ENCODE peak calls at places on chromosomes 5 and 9, in seven cellular contexts. U is gastrocnemius medialis, T is transverse colon, C is IMR-90, R is GM12878, G is stomach, F is HCT116. X is an unnamed sample.

GRCh38 chr5:150540615-150541396 is 32.9 kb downstream of the NDST1 start:
- DNase-seq in R (no peak), U (no peak), T (peak; percentile 37), C (peak; percentile 98), F (no peak), G (peak; percentile 67), X (no peak)

GRCh38 chr5:158354958-158355357 is 496.0 kb upstream of the CLINT1 start:
- DNase-seq in G (no peak), T (no peak), U (no peak), C (no peak), F (no peak), R (peak; percentile 1), X (no peak)

GRCh38 chr5:73122875-73123810 is 2.8 kb downstream of the TMEM171 start:
- DNase-seq in T (no peak), G (no peak), C (peak; percentile 46), F (no peak), U (no peak), R (no peak), X (no peak)

GRCh38 chr5:78273436-78273835 is 21.1 kb downstream of the AP3B1 start:
- DNase-seq in G (no peak), F (no peak), R (no peak), C (no peak), T (no peak), U (no peak), X (no peak)

GRCh38 chr9:129111762-129112151 is 542 bp downstream of the PTPA start:
- DNase-seq in R (no peak), C (peak; percentile 45), T (peak; percentile 49), U (no peak), G (peak; percentile 47), F (no peak), X (peak; percentile 83)

GRCh38 chr9:91740713-91741112 is 209.3 kb downstream of the ROR2 start:
- DNase-seq in T (peak; percentile 58), F (no peak), C (peak; percentile 88), R (no peak), G (no peak), U (no peak), X (no peak)

GRCh38 chr5:167950126-167950721 is 341.2 kb upstream of the WWC1 start:
- DNase-seq in T (no peak), U (no peak), F (no peak), G (no peak), R (no peak), C (peak; percentile 67), X (no peak)

GRCh38 chr9:98168952-98169488 is 23.4 kb downstream of the CORO2A start:
- DNase-seq in G (peak; percentile 56), R (peak; percentile 65), U (no peak), C (peak; percentile 68), F (no peak), T (peak; percentile 63), X (no peak)

GRCh38 chr5:114316167-114316566 is 45.7 kb upstream of the KCNN2 start:
- DNase-seq in G (no peak), U (no peak), T (no peak), F (no peak), R (no peak), C (no peak), X (no peak)

GRCh38 chr5:66810747-66811355 is 214.7 kb downstream of the MAST4 start:
- DNase-seq in T (no peak), C (no peak), F (no peak), U (no peak), R (no peak), G (no peak), X (no peak)

GRCh38 chr5:62488531-62488930 is 76.0 kb downstream of the IPO11 start:
- DNase-seq in U (no peak), T (no peak), R (no peak), C (no peak), G (no peak), F (no peak), X (no peak)

GRCh38 chr5:147763791-147764525 is 18.6 kb downstream of the JAKMIP2 start:
- DNase-seq in T (no peak), U (no peak), C (peak; percentile 7), F (no peak), G (no peak), R (no peak), X (no peak)

GRCh38 chr5:53109041-53109435 is 519 bp downstream of the MOCS2 start:
- DNase-seq in T (no peak), C (no peak), F (no peak), U (no peak), G (no peak), R (peak; percentile 13), X (peak; percentile 24)

GRCh38 chr5:76351577-76351976 is 51.5 kb upstream of the IQGAP2 start:
- DNase-seq in R (peak; percentile 87), G (no peak), T (no peak), U (no peak), C (no peak), F (no peak), X (no peak)

GRCh38 chr5:74240783-74241750 is 399.5 kb downstream of the ENC1 start:
- DNase-seq in U (no peak), T (no peak), G (no peak), F (no peak), C (no peak), R (no peak), X (no peak)

GRCh38 chr5:35220967-35221366 is 9.3 kb downstream of the PRLR start:
- DNase-seq in G (no peak), T (no peak), F (no peak), C (no peak), U (no peak), R (no peak), X (no peak)

GRCh38 chr5:158979290-158979689 is 120.4 kb downstream of the EBF1 start:
- DNase-seq in F (no peak), U (no peak), G (no peak), R (no peak), T (no peak), C (no peak), X (no peak)

GRCh38 chr5:115321309-115321708 is 24.9 kb upstream of the CCDC112 start:
- DNase-seq in C (peak; percentile 23), R (no peak), U (no peak), G (peak; percentile 27), F (no peak), T (no peak), X (no peak)

GRCh38 chr5:122099060-122099790 is 21.2 kb upstream of the LOX start:
- DNase-seq in R (no peak), G (no peak), U (no peak), F (peak; percentile 51), C (peak; percentile 90), T (no peak), X (no peak)

GRCh38 chr9:16720386-16720785 is 150.1 kb downstream of the BNC2 start:
- DNase-seq in C (no peak), R (no peak), U (no peak), F (no peak), T (no peak), G (no peak), X (no peak)

GRCh38 chr9:123655681-123656423 is 274.1 kb downstream of the DENND1A start:
- DNase-seq in F (no peak), G (no peak), U (no peak), T (no peak), C (no peak), R (no peak), X (no peak)

GRCh38 chr5:66945389-66946349 is 250.9 kb downstream of the CD180 start:
- DNase-seq in C (peak; percentile 24), G (no peak), R (no peak), F (no peak), U (no peak), T (no peak), X (no peak)

GRCh38 chr9:92721548-92721947 is 43.1 kb downstream of the BICD2 start:
- DNase-seq in C (no peak), U (no peak), R (no peak), T (no peak), G (no peak), F (no peak), X (no peak)

GRCh38 chr9:126347911-126348760 is 21.5 kb downstream of the MVB12B start:
- DNase-seq in G (peak; percentile 65), F (no peak), C (no peak), T (peak; percentile 74), R (no peak), U (no peak), X (peak; percentile 88)

GRCh38 chr9:129103595-129103965 is 7.0 kb downstream of the CRAT start:
- DNase-seq in C (no peak), U (peak; percentile 77), T (no peak), G (no peak), R (no peak), F (no peak), X (no peak)

GRCh38 chr5:33227746-33228145 is 213.0 kb upstream of the TARS1 start:
- DNase-seq in F (no peak), U (no peak), G (no peak), R (no peak), T (no peak), C (no peak), X (no peak)

GRCh38 chr9:137453643-137454081 is 5.5 kb downstream of the NSMF start:
- DNase-seq in U (peak; percentile 64), R (no peak), T (peak; percentile 85), G (peak; percentile 82), F (no peak), C (peak; percentile 58), X (peak; percentile 90)
- TF ChIP-seq POLR2A in U (no peak), R (no peak), T (no peak), G (no peak), F (no peak), C (no peak), X (no peak)

DNA sequence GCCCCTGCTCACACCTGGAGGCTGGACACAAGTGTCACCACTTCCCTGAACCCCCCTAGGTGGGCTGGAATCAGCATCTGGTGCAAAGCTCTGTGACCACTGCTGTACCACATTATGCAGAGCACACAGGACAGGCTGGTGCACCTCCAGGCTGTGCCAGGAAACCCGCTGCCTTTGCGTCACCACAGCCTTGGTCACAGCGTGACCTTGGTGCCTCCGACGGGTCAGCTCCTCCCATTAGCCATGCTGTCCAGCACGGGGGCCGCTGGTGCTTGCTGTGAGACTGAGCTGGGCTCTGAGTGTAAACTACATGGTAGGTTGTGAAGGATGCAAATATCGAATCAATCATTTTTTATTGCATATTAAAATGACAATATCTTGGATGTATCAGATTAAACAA is 2.8 kb upstream of the SEC16A start:
- DNase-seq in G (peak; percentile 52), C (no peak), R (no peak), F (no peak), T (no peak), U (no peak), X (no peak)
- TF ChIP-seq POLR2A in G (no peak), C (no peak), R (no peak), F (no peak), T (no peak), U (no peak), X (no peak)

GRCh38 chr5:134873987-134874830 is at the start of gene TXNDC15:
- DNase-seq in R (peak; percentile 45), U (peak; percentile 85), F (peak; percentile 56), T (peak; percentile 90), C (peak; percentile 86), G (peak; percentile 90), X (peak; percentile 93)
- TF ChIP-seq POLR2A in R (peak; percentile 95), U (no peak), F (peak; percentile 74), T (peak; percentile 75), C (peak; percentile 76), G (no peak), X (peak; percentile 79)

GRCh38 chr9:79572032-79572890 is 496 bp downstream of the TLE4 start:
- DNase-seq in F (no peak), T (peak; percentile 45), G (peak; percentile 59), C (peak; percentile 40), U (peak; percentile 39), R (no peak), X (peak; percentile 41)
- TF ChIP-seq POLR2A in F (no peak), T (no peak), G (no peak), C (peak; percentile 26), U (no peak), R (no peak), X (peak; percentile 47)

GRCh38 chr5:79990598-79991507 is at the start of gene MTX3:
- DNase-seq in C (peak; percentile 73), F (peak; percentile 61), G (peak; percentile 79), R (peak; percentile 57), T (peak; percentile 83), U (peak; percentile 70), X (peak; percentile 91)
- TF ChIP-seq POLR2A in C (peak; percentile 56), F (peak; percentile 25), G (no peak), R (peak; percentile 93), T (peak; percentile 43), U (peak; percentile 8), X (no peak)

X was measured in upper lobe of left lung.